ENCODE peak calls at places on chromosomes 16 and 17, in nine cellular contexts. W is CD8-positive, alpha-beta T cell; Z is tibial nerve; J is GM23338; O is AG04450; G is lower lobe of right lung; D is heart left ventricle; H is WERI-Rb-1; X is stomach. T is an unnamed sample.

GRCh38 chr17:47188266-47188665 is 829 bp downstream of the CDC27 start:
- DNase-seq in W (no peak), Z (peak; percentile 26), J (peak; percentile 16), O (no peak), G (no peak), D (no peak), H (no peak), X (no peak), T (peak; percentile 59)

GRCh38 chr16:7367309-7367708 is 34.7 kb downstream of the RBFOX1 start:
- DNase-seq in W (no peak), Z (no peak), J (no peak), O (no peak), G (no peak), D (no peak), H (no peak), X (no peak), T (no peak)

GRCh38 chr17:10316986-10317834 is 55.6 kb downstream of the MYH13 start:
- DNase-seq in W (peak; percentile 8), Z (peak; percentile 78), J (peak; percentile 80), O (no peak), G (peak; percentile 81), D (peak; percentile 45), H (peak; percentile 48), X (peak; percentile 61), T (peak; percentile 10)

GRCh38 chr17:70095455-70095854 is 20.4 kb downstream of the KCNJ16 start:
- DNase-seq in W (no peak), Z (no peak), J (no peak), O (no peak), G (no peak), D (no peak), H (no peak), X (no peak), T (no peak)

GRCh38 chr17:40021471-40021961 is 6.3 kb downstream of the CSF3 start:
- DNase-seq in W (no peak), Z (no peak), J (no peak), O (no peak), G (no peak), D (no peak), H (no peak), X (no peak), T (no peak)

GRCh38 chr17:59487161-59487873 is 78.1 kb upstream of the DHX40 start:
- DNase-seq in W (no peak), Z (no peak), J (no peak), O (no peak), G (no peak), D (no peak), H (peak; percentile 32), X (no peak), T (no peak)

GRCh38 chr16:67301080-67301757 is 21.9 kb downstream of the PLEKHG4 start:
- DNase-seq in W (no peak), Z (peak; percentile 70), J (no peak), O (no peak), G (no peak), D (no peak), H (no peak), X (peak; percentile 58), T (no peak)

GRCh38 chr17:42675348-42675983 is 1.3 kb downstream of the PLEKHH3 start:
- DNase-seq in W (no peak), Z (no peak), J (peak; percentile 70), O (no peak), G (no peak), D (peak; percentile 75), H (peak; percentile 51), X (peak; percentile 77), T (no peak)

GRCh38 chr16:68367034-68367433 is 56.2 kb downstream of the PRMT7 start:
- DNase-seq in W (no peak), Z (peak; percentile 41), J (peak; percentile 81), O (no peak), G (no peak), D (no peak), H (peak; percentile 74), X (peak; percentile 48), T (peak; percentile 33)

GRCh38 chr17:1606352-1606985 is 22.2 kb downstream of the SLC43A2 start:
- DNase-seq in W (no peak), Z (no peak), J (no peak), O (no peak), G (no peak), D (no peak), H (no peak), X (no peak), T (peak; percentile 17)

GRCh38 chr17:57553525-57553924 is 191.6 kb downstream of the CCDC182 start:
- DNase-seq in W (no peak), Z (no peak), J (no peak), O (peak; percentile 55), G (no peak), D (no peak), H (peak; percentile 52), X (no peak), T (no peak)

GRCh38 chr17:59373879-59374495 is 42.5 kb downstream of the YPEL2 start:
- DNase-seq in W (no peak), Z (peak; percentile 83), J (no peak), O (no peak), G (no peak), D (no peak), H (no peak), X (no peak), T (peak; percentile 81)

GRCh38 chr16:53068423-53068833 is 13.6 kb downstream of the CHD9 start:
- DNase-seq in W (no peak), Z (no peak), J (no peak), O (no peak), G (no peak), D (no peak), H (no peak), X (no peak), T (no peak)

GRCh38 chr16:25690563-25691143 is 1.1 kb upstream of the HS3ST4 start:
- DNase-seq in W (no peak), Z (no peak), J (peak; percentile 6), O (no peak), G (no peak), D (no peak), H (no peak), X (peak; percentile 41), T (no peak)
- TF ChIP-seq CTCF in W (no peak), Z (no peak), J (no peak), O (no peak), G (no peak), D (no peak), H (peak; percentile 49), X (no peak), T (no peak)

GRCh38 chr17:67247416-67247900 is 2.5 kb upstream of the HELZ start:
- DNase-seq in W (no peak), Z (no peak), J (no peak), O (no peak), G (no peak), D (no peak), H (no peak), X (no peak), T (no peak)

GRCh38 chr17:67245073-67245693 is at the start of gene HELZ:
- DNase-seq in W (peak; percentile 44), Z (peak; percentile 65), J (peak; percentile 93), O (peak; percentile 62), G (peak; percentile 77), D (peak; percentile 79), H (peak; percentile 90), X (peak; percentile 77), T (peak; percentile 69)

GRCh38 chr17:67246648-67247415 is 1.8 kb upstream of the HELZ start:
- DNase-seq in W (no peak), Z (no peak), J (peak; percentile 75), O (no peak), G (peak; percentile 78), D (no peak), H (peak; percentile 54), X (peak; percentile 78), T (peak; percentile 36)

GRCh38 chr17:67245694-67246397 is 850 bp upstream of the HELZ start:
- DNase-seq in W (no peak), Z (no peak), J (peak; percentile 94), O (no peak), G (peak; percentile 59), D (peak; percentile 31), H (peak; percentile 71), X (peak; percentile 46), T (no peak)

DNA sequence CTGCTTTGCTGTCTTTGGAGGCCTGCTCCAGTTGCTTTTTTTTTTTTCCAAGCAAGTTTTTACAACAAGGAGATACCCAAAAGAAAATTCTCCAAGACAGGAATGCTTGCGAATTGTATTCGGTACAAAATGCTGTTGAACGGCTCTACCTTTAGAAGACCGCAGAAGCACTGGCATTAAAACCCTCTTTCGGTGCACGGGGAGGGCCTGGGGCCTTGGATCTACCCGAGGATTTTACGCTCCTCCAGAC is 1.3 kb upstream of the HELZ start:
- DNase-seq in W (no peak), Z (no peak), J (no peak), O (no peak), G (no peak), D (no peak), H (no peak), X (no peak), T (no peak)
- H3K27ac ChIP-seq in W (peak overlapping the region; percentile 12), Z (no peak overlapping the region), J (peak overlapping the region; percentile 68), O (no peak overlapping the region), G (peak overlapping the region; percentile 93), D (no peak overlapping the region), H (peak overlapping the region; percentile 91), X (peak overlapping the region; percentile 93), T (no peak overlapping the region)

DNA sequence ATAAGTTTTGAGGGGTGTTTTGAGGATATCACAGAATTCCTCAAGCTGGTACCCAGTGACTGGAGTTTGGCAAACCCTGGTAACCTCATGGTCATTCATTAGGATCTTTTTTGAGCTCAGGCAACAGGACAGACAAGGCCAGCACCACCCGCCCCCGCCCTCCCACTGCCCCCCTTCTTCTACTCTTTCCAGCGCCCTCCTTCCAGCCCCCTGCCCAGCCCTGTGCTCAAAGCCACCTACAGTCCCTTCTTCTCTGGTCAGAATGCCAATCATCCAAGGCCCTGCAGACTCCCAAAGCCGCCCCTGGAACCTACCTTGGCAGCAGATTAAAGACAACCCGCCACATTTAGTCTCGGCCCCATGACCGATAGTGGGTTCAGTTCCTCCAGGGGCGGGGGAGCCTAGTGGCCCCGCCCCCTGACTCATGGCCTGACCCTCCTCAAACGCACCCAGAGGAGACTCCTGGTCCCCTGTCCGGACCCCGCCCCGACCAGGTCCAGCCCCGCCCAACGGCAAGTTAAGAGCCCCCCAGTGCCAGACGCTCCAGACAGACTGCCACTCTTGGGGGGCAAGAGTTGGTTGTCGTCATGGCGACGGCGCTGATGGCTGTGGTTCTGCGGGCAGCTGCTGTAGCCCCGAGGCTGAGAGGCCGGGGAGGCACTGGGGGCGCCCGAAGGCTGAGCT is at the start of gene NAGS:
- DNase-seq in W (no peak), Z (no peak), J (peak; percentile 71), O (no peak), G (peak; percentile 67), D (no peak), H (no peak), X (no peak), T (no peak)
- H3K4me3 ChIP-seq in W (peak within 1 kb of the TSS; percentile 50), Z (no peak within 1 kb of the TSS), J (peak within 1 kb of the TSS; percentile 97), O (peak within 1 kb of the TSS; percentile 1), G (peak within 1 kb of the TSS; percentile 58), D (peak within 1 kb of the TSS; percentile 71), H (no peak within 1 kb of the TSS), X (peak within 1 kb of the TSS; percentile 52), T (peak within 1 kb of the TSS; percentile 65)

GRCh38 chr16:89453662-89454321 is 36.6 kb downstream of the ANKRD11 start:
- DNase-seq in W (no peak), Z (no peak), J (no peak), O (no peak), G (peak; percentile 64), D (peak; percentile 28), H (no peak), X (peak; percentile 51), T (no peak)
- TF ChIP-seq CTCF in W (no peak), Z (no peak), J (peak; percentile 34), O (peak; percentile 22), G (peak; percentile 34), D (peak; percentile 25), H (peak; percentile 16), X (no peak), T (peak; percentile 46)

GRCh38 chr16:56795011-56795410 is 65.1 kb downstream of the NUP93 start:
- DNase-seq in W (no peak), Z (no peak), J (no peak), O (no peak), G (no peak), D (no peak), H (no peak), X (no peak), T (no peak)
- H3K27ac ChIP-seq in W (no peak overlapping the region), Z (no peak overlapping the region), J (no peak overlapping the region), O (no peak overlapping the region), G (no peak overlapping the region), D (no peak overlapping the region), H (no peak overlapping the region), X (no peak overlapping the region), T (no peak overlapping the region)

T was measured in brain microvascular endothelial cell.